ENCODE peak calls at places on chromosomes 5 and 9, in nine cellular contexts. One of them, this sample, is unnamed.

GRCh38 chr5:124996764-124997077 is 250.3 kb upstream of the ZNF608 start:
- DNase-seq in sigmoid colon: no peak
- DNase-seq in HL-60: no peak
- DNase-seq in choroid plexus epithelial cell: peak
- DNase-seq in ovary: no peak
- DNase-seq in fibroblast of lung: peak
- DNase-seq in GM12865: no peak
- DNase-seq in fibroblast of mammary gland: no peak
- DNase-seq in kidney epithelial cell: no peak
- DNase-seq in this sample: no peak

GRCh38 chr5:32848120-32848519 is 137.0 kb downstream of the NPR3 start:
- DNase-seq in sigmoid colon: no peak
- DNase-seq in ovary: no peak
- DNase-seq in kidney epithelial cell: no peak
- DNase-seq in HL-60: no peak
- DNase-seq in GM12865: no peak
- DNase-seq in fibroblast of lung: no peak
- DNase-seq in choroid plexus epithelial cell: no peak
- DNase-seq in fibroblast of mammary gland: no peak
- DNase-seq in this sample: no peak

GRCh38 chr9:92292338-92293074 is 991 bp downstream of the IARS1 start:
- DNase-seq in sigmoid colon: no peak
- DNase-seq in GM12865: no peak
- DNase-seq in choroid plexus epithelial cell: no peak
- DNase-seq in fibroblast of mammary gland: peak
- DNase-seq in HL-60: no peak
- DNase-seq in ovary: no peak
- DNase-seq in kidney epithelial cell: no peak
- DNase-seq in fibroblast of lung: peak
- DNase-seq in this sample: peak

GRCh38 chr9:32966036-32966435 is 35.4 kb downstream of the APTX start:
- DNase-seq in ovary: no peak
- DNase-seq in kidney epithelial cell: no peak
- DNase-seq in sigmoid colon: no peak
- DNase-seq in choroid plexus epithelial cell: no peak
- DNase-seq in fibroblast of mammary gland: no peak
- DNase-seq in HL-60: no peak
- DNase-seq in GM12865: no peak
- DNase-seq in fibroblast of lung: peak
- DNase-seq in this sample: no peak

GRCh38 chr9:134374301-134375010 is 48.2 kb downstream of the RXRA start:
- DNase-seq in kidney epithelial cell: no peak
- DNase-seq in sigmoid colon: peak
- DNase-seq in choroid plexus epithelial cell: no peak
- DNase-seq in fibroblast of lung: no peak
- DNase-seq in GM12865: no peak
- DNase-seq in ovary: no peak
- DNase-seq in HL-60: no peak
- DNase-seq in fibroblast of mammary gland: no peak
- DNase-seq in this sample: no peak

GRCh38 chr9:90999425-91000397 is 198.1 kb downstream of the SYK start:
- DNase-seq in kidney epithelial cell: no peak
- DNase-seq in HL-60: no peak
- DNase-seq in fibroblast of lung: peak
- DNase-seq in sigmoid colon: no peak
- DNase-seq in GM12865: no peak
- DNase-seq in ovary: no peak
- DNase-seq in choroid plexus epithelial cell: no peak
- DNase-seq in fibroblast of mammary gland: peak
- DNase-seq in this sample: peak

GRCh38 chr5:67581203-67581602 is 384.6 kb upstream of the CD180 start:
- DNase-seq in fibroblast of lung: peak
- DNase-seq in GM12865: no peak
- DNase-seq in kidney epithelial cell: peak
- DNase-seq in fibroblast of mammary gland: peak
- DNase-seq in sigmoid colon: no peak
- DNase-seq in ovary: no peak
- DNase-seq in choroid plexus epithelial cell: peak
- DNase-seq in HL-60: no peak
- DNase-seq in this sample: peak

GRCh38 chr9:124665391-124666058 is 105.6 kb downstream of the NR6A1 start:
- DNase-seq in sigmoid colon: no peak
- DNase-seq in fibroblast of mammary gland: peak
- DNase-seq in GM12865: no peak
- DNase-seq in HL-60: no peak
- DNase-seq in fibroblast of lung: peak
- DNase-seq in choroid plexus epithelial cell: no peak
- DNase-seq in kidney epithelial cell: peak
- DNase-seq in ovary: no peak
- DNase-seq in this sample: peak

GRCh38 chr5:59640411-59640810 is 253.1 kb downstream of the PDE4D start:
- DNase-seq in kidney epithelial cell: no peak
- DNase-seq in choroid plexus epithelial cell: peak
- DNase-seq in ovary: no peak
- DNase-seq in fibroblast of mammary gland: peak
- DNase-seq in GM12865: no peak
- DNase-seq in fibroblast of lung: peak
- DNase-seq in HL-60: no peak
- DNase-seq in sigmoid colon: no peak
- DNase-seq in this sample: peak

GRCh38 chr5:93141969-93142368 is 439.1 kb downstream of the NR2F1-AS1 start:
- DNase-seq in kidney epithelial cell: no peak
- DNase-seq in ovary: no peak
- DNase-seq in fibroblast of mammary gland: no peak
- DNase-seq in sigmoid colon: no peak
- DNase-seq in choroid plexus epithelial cell: peak
- DNase-seq in HL-60: no peak
- DNase-seq in GM12865: no peak
- DNase-seq in fibroblast of lung: no peak
- DNase-seq in this sample: no peak

DNA sequence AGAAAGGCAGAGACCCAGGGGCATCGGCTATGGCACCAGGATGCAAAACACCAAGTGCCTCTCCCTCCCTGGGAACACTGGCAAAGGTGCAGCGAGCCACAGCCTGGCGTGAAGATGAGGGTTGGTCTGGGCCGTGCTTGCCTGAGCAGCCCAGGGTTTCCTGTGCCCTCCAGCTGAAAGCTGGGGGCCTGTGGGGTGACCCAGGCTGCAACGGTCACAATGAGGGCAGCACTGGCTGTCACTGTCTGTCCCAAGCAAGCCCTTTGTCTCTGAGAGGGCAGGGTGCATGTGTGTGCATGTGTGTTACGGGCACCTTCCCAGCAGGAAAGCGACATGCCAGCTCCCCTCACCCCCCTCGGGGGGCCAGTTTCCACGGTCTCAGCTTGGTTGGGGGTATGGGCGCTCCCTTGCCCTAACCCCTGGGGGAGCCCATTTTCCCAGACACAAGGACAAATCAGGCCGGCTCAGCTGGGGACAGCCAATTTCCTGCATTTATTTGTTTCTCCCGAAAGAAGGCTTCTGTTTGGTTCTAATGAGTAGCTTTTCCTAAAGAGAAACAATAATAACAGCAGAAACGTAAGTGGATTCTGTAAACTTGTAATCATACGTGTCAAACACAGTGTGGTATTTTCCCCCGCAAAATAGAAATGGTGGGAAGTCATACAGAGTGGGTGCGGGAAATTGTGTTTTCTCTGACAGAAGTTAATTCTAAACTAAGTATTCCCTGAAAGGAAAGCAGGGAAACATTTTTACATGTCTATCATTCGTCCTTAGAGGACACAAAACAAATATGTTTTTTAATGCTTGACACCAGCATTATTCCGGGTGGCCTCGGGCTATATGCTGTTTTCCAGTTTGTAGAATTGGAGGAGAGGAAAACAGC is 21.3 kb downstream of the MRPL36 start:
- DNase-seq in fibroblast of mammary gland: no peak
- DNase-seq in HL-60: no peak
- DNase-seq in kidney epithelial cell: no peak
- DNase-seq in ovary: no peak
- DNase-seq in sigmoid colon: peak
- DNase-seq in choroid plexus epithelial cell: no peak
- DNase-seq in fibroblast of lung: no peak
- DNase-seq in GM12865: no peak
- DNase-seq in this sample: no peak
- H3K4me3 ChIP-seq in fibroblast of mammary gland: no peak
- H3K4me3 ChIP-seq in HL-60: no peak
- H3K4me3 ChIP-seq in kidney epithelial cell: no peak
- H3K4me3 ChIP-seq in ovary: no peak
- H3K4me3 ChIP-seq in sigmoid colon: no peak
- H3K4me3 ChIP-seq in choroid plexus epithelial cell: no peak
- H3K4me3 ChIP-seq in fibroblast of lung: no peak
- H3K4me3 ChIP-seq in GM12865: no peak
- H3K4me3 ChIP-seq in this sample: no peak

GRCh38 chr5:178235600-178235998 is 3.0 kb upstream of the PHYKPL start:
- DNase-seq in HL-60: no peak
- DNase-seq in fibroblast of lung: no peak
- DNase-seq in kidney epithelial cell: no peak
- DNase-seq in fibroblast of mammary gland: no peak
- DNase-seq in choroid plexus epithelial cell: no peak
- DNase-seq in GM12865: no peak
- DNase-seq in ovary: no peak
- DNase-seq in sigmoid colon: no peak
- DNase-seq in this sample: no peak
- H3K4me3 ChIP-seq in HL-60: no peak
- H3K4me3 ChIP-seq in fibroblast of lung: no peak
- H3K4me3 ChIP-seq in kidney epithelial cell: no peak
- H3K4me3 ChIP-seq in fibroblast of mammary gland: no peak
- H3K4me3 ChIP-seq in choroid plexus epithelial cell: no peak
- H3K4me3 ChIP-seq in GM12865: no peak
- H3K4me3 ChIP-seq in ovary: no peak
- H3K4me3 ChIP-seq in sigmoid colon: no peak
- H3K4me3 ChIP-seq in this sample: no peak

GRCh38 chr5:175056831-175057230 is 332.4 kb downstream of the MSX2 start:
- DNase-seq in fibroblast of mammary gland: no peak
- DNase-seq in sigmoid colon: no peak
- DNase-seq in ovary: no peak
- DNase-seq in choroid plexus epithelial cell: no peak
- DNase-seq in fibroblast of lung: no peak
- DNase-seq in kidney epithelial cell: no peak
- DNase-seq in GM12865: no peak
- DNase-seq in HL-60: no peak
- DNase-seq in this sample: no peak

GRCh38 chr5:175059687-175060194 is 335.4 kb downstream of the MSX2 start:
- DNase-seq in choroid plexus epithelial cell: peak
- DNase-seq in ovary: no peak
- DNase-seq in sigmoid colon: peak
- DNase-seq in GM12865: peak
- DNase-seq in fibroblast of mammary gland: no peak
- DNase-seq in fibroblast of lung: peak
- DNase-seq in kidney epithelial cell: no peak
- DNase-seq in HL-60: no peak
- DNase-seq in this sample: no peak

DNA sequence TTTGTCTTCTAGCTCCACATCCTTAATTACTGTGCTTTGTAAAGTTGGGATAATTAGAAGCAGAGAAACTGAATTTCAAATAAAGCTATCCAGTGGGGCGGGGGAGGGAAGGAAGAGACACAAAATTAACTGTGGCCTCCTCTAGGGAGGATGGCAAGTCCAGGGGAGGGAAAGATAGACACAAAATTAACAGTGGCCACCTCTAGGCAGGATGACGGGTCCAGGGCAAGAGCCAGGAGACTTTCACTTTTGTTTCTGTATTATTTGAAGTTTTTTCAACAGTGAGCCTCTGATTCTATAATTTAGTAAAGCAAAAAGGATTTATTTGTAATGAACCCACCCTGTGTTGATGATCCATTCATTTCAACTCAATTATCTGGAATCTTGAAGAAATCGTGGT is 335.9 kb downstream of the MSX2 start:
- DNase-seq in ovary: no peak
- DNase-seq in GM12865: no peak
- DNase-seq in choroid plexus epithelial cell: no peak
- DNase-seq in kidney epithelial cell: no peak
- DNase-seq in HL-60: no peak
- DNase-seq in fibroblast of mammary gland: no peak
- DNase-seq in fibroblast of lung: no peak
- DNase-seq in sigmoid colon: no peak
- DNase-seq in this sample: no peak
- H3K4me3 ChIP-seq in ovary: no peak
- H3K4me3 ChIP-seq in GM12865: no peak
- H3K4me3 ChIP-seq in choroid plexus epithelial cell: no peak
- H3K4me3 ChIP-seq in kidney epithelial cell: no peak
- H3K4me3 ChIP-seq in HL-60: no peak
- H3K4me3 ChIP-seq in fibroblast of mammary gland: no peak
- H3K4me3 ChIP-seq in fibroblast of lung: peak
- H3K4me3 ChIP-seq in sigmoid colon: no peak
- H3K4me3 ChIP-seq in this sample: no peak

DNA sequence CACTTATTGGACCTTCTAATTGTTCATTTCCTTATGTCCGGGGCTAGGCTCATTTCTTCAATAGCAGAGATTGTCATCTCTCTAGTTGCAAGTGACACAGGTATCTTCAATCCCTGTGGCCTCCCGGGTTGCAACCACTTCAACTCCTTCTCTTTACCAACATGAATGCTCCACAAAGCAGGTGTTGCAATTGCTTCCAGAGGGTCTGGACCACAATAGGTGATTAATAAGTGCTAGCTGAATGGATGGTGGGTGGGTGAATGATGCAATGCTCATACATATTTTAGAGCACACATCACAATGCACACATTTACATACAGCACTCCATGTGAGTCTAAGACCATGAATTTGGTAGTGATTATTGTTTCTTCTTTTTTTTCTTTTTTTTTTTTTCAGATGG is 2.6 kb downstream of the CEMIP2 start:
- DNase-seq in fibroblast of lung: peak
- DNase-seq in fibroblast of mammary gland: peak
- DNase-seq in GM12865: no peak
- DNase-seq in HL-60: no peak
- DNase-seq in sigmoid colon: no peak
- DNase-seq in ovary: no peak
- DNase-seq in kidney epithelial cell: no peak
- DNase-seq in choroid plexus epithelial cell: peak
- DNase-seq in this sample: peak
- H3K4me3 ChIP-seq in fibroblast of lung: no peak
- H3K4me3 ChIP-seq in fibroblast of mammary gland: no peak
- H3K4me3 ChIP-seq in GM12865: no peak
- H3K4me3 ChIP-seq in HL-60: no peak
- H3K4me3 ChIP-seq in sigmoid colon: no peak
- H3K4me3 ChIP-seq in ovary: no peak
- H3K4me3 ChIP-seq in kidney epithelial cell: no peak
- H3K4me3 ChIP-seq in choroid plexus epithelial cell: peak
- H3K4me3 ChIP-seq in this sample: no peak